ENCODE peak calls at places on chromosomes 13 and 19, in seven cellular contexts. T is mammary epithelial cell, W is GM06990, P is lower leg skin, R is K562, U is A673, K is mesothelial cell of epicardium. G is an unnamed sample.

GRCh38 chr13:45833663-45834062 is 17.9 kb downstream of the SIAH3 start:
- DNase-seq in T (peak; percentile 65), W (no peak), P (no peak), R (no peak), U (peak; percentile 42), K (no peak), G (no peak)

GRCh38 chr19:16368385-16369305 is 44.0 kb downstream of the KLF2 start:
- DNase-seq in T (no peak), W (no peak), P (no peak), R (no peak), U (no peak), K (no peak), G (no peak)

GRCh38 chr19:47609885-47610545 is 1.1 kb downstream of the BICRA start:
- DNase-seq in T (peak; percentile 30), W (peak; percentile 45), P (no peak), R (peak; percentile 44), U (peak; percentile 32), K (peak; percentile 34), G (peak; percentile 56)

GRCh38 chr13:41942462-41943094 is 18.3 kb downstream of the VWA8 start:
- DNase-seq in T (peak; percentile 34), W (no peak), P (no peak), R (peak; percentile 18), U (peak; percentile 39), K (no peak), G (peak; percentile 28)

GRCh38 chr19:13172335-13173128 is 22.3 kb downstream of the IER2 start:
- DNase-seq in T (peak; percentile 72), W (peak; percentile 63), P (peak; percentile 78), R (peak; percentile 67), U (peak; percentile 84), K (no peak), G (no peak)

GRCh38 chr19:39497850-39498261 is 891 bp upstream of the DLL3 start:
- DNase-seq in T (no peak), W (peak; percentile 68), P (no peak), R (peak; percentile 78), U (peak; percentile 65), K (no peak), G (peak; percentile 81)

GRCh38 chr13:110784748-110785147 is 71.2 kb downstream of the ING1 start:
- DNase-seq in T (no peak), W (peak; percentile 9), P (no peak), R (no peak), U (no peak), K (no peak), G (no peak)

GRCh38 chr19:861756-862528 is 2.5 kb downstream of the CFD start:
- DNase-seq in T (peak; percentile 36), W (peak; percentile 75), P (no peak), R (peak; percentile 98), U (peak; percentile 73), K (no peak), G (no peak)

GRCh38 chr19:15562861-15563260 is 52.2 kb upstream of the CYP4F8 start:
- DNase-seq in T (peak; percentile 26), W (no peak), P (no peak), R (no peak), U (peak; percentile 47), K (no peak), G (no peak)

GRCh38 chr19:1063030-1063908 is 3.7 kb upstream of the ARHGAP45 start:
- DNase-seq in T (no peak), W (peak; percentile 79), P (no peak), R (peak; percentile 87), U (no peak), K (no peak), G (no peak)

GRCh38 chr13:33405371-33405770 is 119.8 kb upstream of the STARD13 start:
- DNase-seq in T (no peak), W (no peak), P (no peak), R (no peak), U (no peak), K (no peak), G (no peak)

GRCh38 chr13:37225414-37226047 is 120.1 kb upstream of the CSNK1A1L start:
- DNase-seq in T (peak; percentile 76), W (no peak), P (no peak), R (no peak), U (no peak), K (no peak), G (no peak)

GRCh38 chr19:45591004-45591637 is 6.5 kb upstream of the OPA3 start:
- DNase-seq in T (peak; percentile 34), W (peak; percentile 68), P (no peak), R (peak; percentile 84), U (peak; percentile 54), K (no peak), G (peak; percentile 60)

GRCh38 chr13:53343345-53343744 is 314.7 kb downstream of the OLFM4 start:
- DNase-seq in T (no peak), W (no peak), P (no peak), R (no peak), U (no peak), K (no peak), G (no peak)

GRCh38 chr19:33377586-33378475 is 4.3 kb downstream of the CEBPG start:
- DNase-seq in T (no peak), W (no peak), P (no peak), R (no peak), U (no peak), K (no peak), G (no peak)

GRCh38 chr19:21158523-21159135 is 16.8 kb downstream of the ZNF431 start:
- DNase-seq in T (peak; percentile 57), W (no peak), P (no peak), R (no peak), U (no peak), K (no peak), G (no peak)

GRCh38 chr19:13149628-13150186 is 468 bp downstream of the STX10 start:
- DNase-seq in T (peak; percentile 37), W (no peak), P (peak; percentile 33), R (no peak), U (peak; percentile 57), K (no peak), G (peak; percentile 66)

GRCh38 chr19:21617740-21618339 is 112.4 kb downstream of the ZNF429 start:
- DNase-seq in T (no peak), W (no peak), P (no peak), R (peak; percentile 21), U (no peak), K (no peak), G (no peak)

GRCh38 chr13:109135018-109135417 is 505.6 kb downstream of the MYO16 start:
- DNase-seq in T (no peak), W (no peak), P (no peak), R (no peak), U (no peak), K (no peak), G (no peak)

DNA sequence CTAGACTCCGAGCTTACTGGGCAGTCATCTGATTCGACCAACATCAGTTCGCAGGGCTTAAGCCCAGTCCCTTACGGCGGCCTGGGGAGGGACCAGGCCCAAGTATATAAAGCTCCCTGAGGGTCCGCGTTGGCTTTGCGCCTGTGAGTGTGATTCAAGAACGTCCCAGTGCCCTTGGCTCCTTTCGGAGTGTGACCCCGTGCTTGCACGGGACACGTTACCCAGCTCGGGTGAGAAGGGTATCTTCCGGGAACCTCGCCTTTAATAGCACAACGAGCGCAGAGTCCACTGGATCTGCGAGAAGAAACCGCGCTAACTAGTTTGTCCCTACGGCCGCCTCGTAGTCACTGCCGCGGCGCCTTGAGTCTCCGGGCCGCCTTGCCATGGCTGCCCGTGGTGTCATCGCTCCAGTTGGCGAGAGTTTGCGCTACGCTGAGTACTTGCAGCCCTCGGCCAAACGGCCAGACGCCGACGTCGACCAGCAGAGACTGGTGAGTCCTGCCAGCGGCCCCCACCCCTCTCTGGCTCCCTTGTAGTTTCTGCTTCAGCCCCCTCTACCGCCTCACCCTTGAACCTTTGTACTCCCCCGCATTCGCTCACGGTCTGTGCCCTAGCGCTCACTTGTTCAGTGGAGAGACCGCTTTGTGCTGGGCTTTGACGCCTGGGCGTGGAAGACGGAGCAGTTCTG is at the start of gene DNAJC15:
- DNase-seq in T (no peak), W (peak; percentile 87), P (peak; percentile 85), R (peak; percentile 17), U (peak; percentile 35), K (peak; percentile 21), G (peak; percentile 73)
- TF ChIP-seq CTCF in T (peak; percentile 28), W (peak; percentile 16), P (no peak), R (no peak), U (no peak), K (no peak), G (no peak)

DNA sequence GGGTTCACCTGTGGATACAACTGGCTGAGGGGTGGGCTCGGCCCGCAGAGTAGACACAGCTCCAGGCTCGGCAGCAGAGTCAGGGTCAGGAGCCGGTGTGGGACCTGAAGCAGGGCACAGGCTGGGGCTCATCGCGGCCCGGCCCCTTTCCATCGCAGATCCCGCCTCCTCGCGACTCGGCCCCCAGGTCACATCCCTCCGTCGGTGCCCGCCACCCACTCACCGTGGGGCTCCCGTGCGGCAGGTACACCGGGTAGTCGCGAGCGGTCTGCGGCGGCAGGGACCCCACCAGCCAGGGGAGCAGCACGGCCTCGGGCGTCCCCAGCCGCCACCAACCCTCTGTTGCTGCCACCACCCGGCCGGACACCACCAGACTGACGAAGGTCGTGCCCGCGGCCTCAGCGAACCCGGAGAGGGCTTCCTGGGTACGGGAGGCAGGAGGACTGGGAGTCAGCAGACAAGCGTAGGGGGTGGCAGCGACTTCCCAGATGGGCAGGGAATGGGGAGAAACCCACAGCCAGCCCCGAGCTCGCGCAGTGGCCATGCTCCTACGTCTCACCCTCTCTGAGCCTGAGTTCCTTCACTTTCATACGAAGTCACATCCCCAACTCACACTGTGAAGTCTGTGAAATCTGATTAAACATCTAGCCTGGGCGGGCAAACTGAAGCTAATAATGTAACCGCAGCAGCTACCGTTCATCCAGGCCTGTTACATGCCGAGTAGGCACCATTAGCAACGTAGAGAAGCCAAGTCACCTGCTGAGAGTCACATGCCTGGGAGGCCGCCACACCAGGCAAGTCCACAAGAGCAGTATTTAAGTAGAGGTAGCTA is 3.7 kb downstream of the FUZ start:
- DNase-seq in T (no peak), W (no peak), P (peak; percentile 50), R (no peak), U (peak; percentile 61), K (no peak), G (peak; percentile 45)
- TF ChIP-seq CTCF in T (peak; percentile 18), W (peak; percentile 31), P (no peak), R (no peak), U (no peak), K (no peak), G (no peak)

GRCh38 chr13:68234278-68234677 is 1004.1 kb upstream of the PCDH9 start:
- DNase-seq in T (peak; percentile 5), W (no peak), P (no peak), R (no peak), U (no peak), K (no peak), G (no peak)
- TF ChIP-seq CTCF in T (peak; percentile 77), W (no peak), P (no peak), R (no peak), U (no peak), K (no peak), G (no peak)

GRCh38 chr13:113086031-113086750 is 19.4 kb upstream of the F7 start:
- DNase-seq in T (no peak), W (no peak), P (no peak), R (peak; percentile 43), U (no peak), K (no peak), G (no peak)

GRCh38 chr13:113083402-113084061 is 22.1 kb upstream of the F7 start:
- DNase-seq in T (no peak), W (no peak), P (peak; percentile 62), R (no peak), U (peak; percentile 67), K (no peak), G (no peak)

GRCh38 chr13:113084943-113085540 is 20.5 kb upstream of the F7 start:
- DNase-seq in T (no peak), W (no peak), P (no peak), R (no peak), U (no peak), K (no peak), G (no peak)

GRCh38 chr13:113083022-113083373 is 22.6 kb upstream of the F7 start:
- DNase-seq in T (no peak), W (no peak), P (no peak), R (no peak), U (no peak), K (no peak), G (no peak)

GRCh38 chr13:113084094-113084942 is 21.3 kb upstream of the F7 start:
- DNase-seq in T (no peak), W (no peak), P (no peak), R (no peak), U (no peak), K (no peak), G (no peak)
- TF ChIP-seq CTCF in T (no peak), W (no peak), P (no peak), R (no peak), U (peak; percentile 38), K (no peak), G (peak; percentile 32)